ENCODE peak calls at places on chromosomes 3 and 15, in five cellular contexts. A is right lobe of liver, L is PC-9, U is HepG2, C is nephron progenitor cell. W is an unnamed sample.

GRCh38 chr15:54017911-54018310 is 39.7 kb downstream of the UNC13C start:
- DNase-seq in C (no peak), A (no peak), L (no peak), U (no peak), W (no peak)

GRCh38 chr3:59968510-59968909 is 918.7 kb upstream of the CFAP20DC start:
- DNase-seq in C (no peak), L (no peak), U (no peak), A (no peak), W (no peak)

GRCh38 chr3:14725564-14726420 is 50.9 kb downstream of the C3orf20 start:
- DNase-seq in U (no peak), C (peak), L (no peak), A (no peak), W (no peak)

GRCh38 chr15:70704731-70705130 is 58.6 kb downstream of the UACA start:
- DNase-seq in U (no peak), L (no peak), A (no peak), C (no peak), W (no peak)

GRCh38 chr15:65209701-65210643 is 1.3 kb downstream of the CILP start:
- DNase-seq in C (no peak), U (no peak), L (peak), A (no peak), W (no peak)

GRCh38 chr3:114839476-114839875 is 307.6 kb downstream of the ZBTB20 start:
- DNase-seq in A (no peak), U (no peak), L (no peak), C (no peak), W (no peak)

GRCh38 chr3:13078158-13078905 is 5.1 kb upstream of the IQSEC1 start:
- DNase-seq in A (no peak), C (no peak), U (no peak), L (no peak), W (no peak)

GRCh38 chr15:82807920-82808633 is 1.4 kb upstream of the WHAMM start:
- DNase-seq in C (no peak), A (no peak), U (no peak), L (peak), W (no peak)

GRCh38 chr15:52651114-52651513 is 28.1 kb downstream of the ATOSA start:
- DNase-seq in A (no peak), C (no peak), L (no peak), U (no peak), W (no peak)

GRCh38 chr3:65575376-65575840 is 463.3 kb downstream of the MAGI1 start:
- DNase-seq in C (no peak), L (no peak), U (peak), A (no peak), W (no peak)

GRCh38 chr3:40313975-40314860 is 4.7 kb downstream of the EIF1B start:
- DNase-seq in A (no peak), C (no peak), U (peak), L (no peak), W (no peak)

GRCh38 chr15:77507151-77507847 is 86.6 kb downstream of the HMG20A start:
- DNase-seq in U (no peak), L (peak), A (no peak), C (no peak), W (no peak)

GRCh38 chr3:76724075-76724474 is 315.8 kb upstream of the ROBO2 start:
- DNase-seq in L (no peak), A (no peak), U (no peak), C (no peak), W (no peak)

GRCh38 chr3:126127452-126127851 is 43.5 kb upstream of the SLC41A3 start:
- DNase-seq in U (no peak), A (peak), C (no peak), L (no peak), W (no peak)

GRCh38 chr3:112647122-112647521 is 6.2 kb upstream of the CCDC80 start:
- DNase-seq in C (no peak), A (no peak), L (peak), U (peak), W (no peak)

GRCh38 chr15:31457161-31457560 is 130.5 kb downstream of the KLF13 start:
- DNase-seq in A (no peak), L (no peak), C (no peak), U (no peak), W (no peak)

GRCh38 chr3:18389108-18389733 is 35.9 kb downstream of the SATB1 start:
- DNase-seq in U (peak), A (no peak), L (peak), C (peak), W (no peak)

GRCh38 chr3:119187266-119187665 is 13.9 kb downstream of the UPK1B start:
- DNase-seq in A (no peak), C (no peak), L (no peak), U (no peak), W (no peak)

GRCh38 chr3:55282994-55283393 is 204.1 kb downstream of the WNT5A start:
- DNase-seq in U (no peak), A (no peak), C (peak), L (no peak), W (no peak)

GRCh38 chr3:137116619-137117018 is 158.8 kb downstream of the IL20RB start:
- DNase-seq in C (no peak), L (no peak), A (no peak), U (no peak), W (no peak)

GRCh38 chr3:137121704-137122314 is 164.0 kb downstream of the IL20RB start:
- DNase-seq in U (peak), A (peak), C (peak), L (peak), W (no peak)
- TF ChIP-seq CTCF in U (peak), A (peak), C (peak), L (peak), W (peak)

DNA sequence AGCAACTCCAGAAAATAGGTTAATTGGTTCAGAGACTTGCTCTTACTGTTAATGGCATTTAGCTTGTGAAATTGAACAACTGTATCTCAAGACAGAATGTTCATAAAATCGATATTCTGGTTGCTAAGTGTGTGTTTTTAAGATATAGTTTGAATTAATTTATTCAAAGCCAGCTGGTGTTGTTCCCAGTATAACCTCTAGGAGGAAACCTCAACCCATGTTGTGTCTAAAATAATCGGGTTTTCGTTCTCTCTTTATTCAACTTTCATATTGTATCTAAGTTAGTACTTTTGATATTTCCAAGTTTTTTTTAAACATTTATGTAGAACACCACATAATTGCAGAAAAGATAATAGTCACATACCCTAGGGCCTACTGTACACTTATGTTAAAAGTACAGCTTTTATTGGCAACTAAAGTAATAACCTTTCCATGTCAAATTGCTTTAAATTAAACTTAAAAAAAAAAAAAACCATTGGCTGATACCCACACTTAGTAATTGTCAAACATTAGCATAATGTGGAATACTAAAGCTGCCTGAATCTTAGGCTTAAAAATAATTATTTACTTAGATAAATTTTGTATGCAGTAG is 90.9 kb downstream of the SAMMSON start:
- DNase-seq in U (no peak), C (no peak), L (no peak), A (no peak), W (no peak)
- TF ChIP-seq CTCF in U (no peak), C (peak), L (peak), A (peak), W (peak)

GRCh38 chr3:149480326-149481017 is 6.0 kb downstream of the TM4SF4 start:
- DNase-seq in C (peak), L (peak), U (peak), A (peak), W (peak)
- TF ChIP-seq CTCF in C (peak), L (peak), U (peak), A (peak), W (peak)

GRCh38 chr3:73563896-73564582 is 60.7 kb downstream of the PDZRN3 start:
- DNase-seq in A (no peak), U (no peak), L (no peak), C (no peak), W (no peak)

GRCh38 chr3:73569246-73569760 is 55.4 kb downstream of the PDZRN3 start:
- DNase-seq in U (no peak), A (no peak), C (no peak), L (no peak), W (no peak)

GRCh38 chr3:73572371-73572770 is 52.4 kb downstream of the PDZRN3 start:
- DNase-seq in A (no peak), U (no peak), C (peak), L (no peak), W (no peak)

GRCh38 chr3:73571238-73571741 is 53.5 kb downstream of the PDZRN3 start:
- DNase-seq in U (peak), L (no peak), A (no peak), C (peak), W (no peak)

DNA sequence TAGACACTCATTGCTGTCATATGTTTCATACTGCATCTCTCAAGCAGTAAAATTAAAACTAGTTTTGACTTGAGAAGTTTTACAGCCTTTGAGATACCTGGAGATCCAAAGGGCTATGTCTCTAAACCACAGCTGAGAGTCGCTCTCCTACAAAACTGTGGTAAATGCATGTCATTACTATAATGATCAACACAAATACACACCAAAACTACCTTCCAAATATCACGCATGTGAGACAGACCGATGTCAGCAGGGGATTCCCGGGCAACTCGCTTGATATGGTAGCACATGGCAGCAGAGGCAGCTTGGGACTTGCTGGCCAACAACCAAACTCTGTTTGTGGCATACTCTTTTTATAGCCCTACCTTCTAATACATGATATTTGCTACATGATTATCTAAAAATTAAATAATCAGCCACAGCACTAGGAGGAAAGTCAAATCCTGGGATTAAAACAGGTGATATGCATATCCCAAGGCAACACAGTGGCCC is 56.3 kb downstream of the PDZRN3 start:
- DNase-seq in C (no peak), U (no peak), A (no peak), L (no peak), W (no peak)
- TF ChIP-seq CTCF in C (no peak), U (no peak), A (no peak), L (no peak), W (no peak)

GRCh38 chr3:20250786-20251185 is 64.8 kb upstream of the SGO1 start:
- DNase-seq in L (no peak), U (no peak), C (no peak), A (no peak), W (no peak)

GRCh38 chr3:20246662-20247061 is 60.7 kb upstream of the SGO1 start:
- DNase-seq in L (no peak), A (no peak), C (no peak), U (no peak), W (no peak)

GRCh38 chr3:20240154-20240883 is 54.3 kb upstream of the SGO1 start:
- DNase-seq in A (no peak), L (no peak), U (no peak), C (no peak), W (no peak)

GRCh38 chr3:20250314-20250713 is 64.3 kb upstream of the SGO1 start:
- DNase-seq in C (no peak), A (no peak), U (no peak), L (no peak), W (no peak)

GRCh38 chr3:20245781-20246180 is 59.8 kb upstream of the SGO1 start:
- DNase-seq in A (no peak), C (no peak), U (no peak), L (no peak), W (no peak)
- TF ChIP-seq CTCF in A (no peak), C (no peak), U (no peak), L (peak), W (no peak)

DNA sequence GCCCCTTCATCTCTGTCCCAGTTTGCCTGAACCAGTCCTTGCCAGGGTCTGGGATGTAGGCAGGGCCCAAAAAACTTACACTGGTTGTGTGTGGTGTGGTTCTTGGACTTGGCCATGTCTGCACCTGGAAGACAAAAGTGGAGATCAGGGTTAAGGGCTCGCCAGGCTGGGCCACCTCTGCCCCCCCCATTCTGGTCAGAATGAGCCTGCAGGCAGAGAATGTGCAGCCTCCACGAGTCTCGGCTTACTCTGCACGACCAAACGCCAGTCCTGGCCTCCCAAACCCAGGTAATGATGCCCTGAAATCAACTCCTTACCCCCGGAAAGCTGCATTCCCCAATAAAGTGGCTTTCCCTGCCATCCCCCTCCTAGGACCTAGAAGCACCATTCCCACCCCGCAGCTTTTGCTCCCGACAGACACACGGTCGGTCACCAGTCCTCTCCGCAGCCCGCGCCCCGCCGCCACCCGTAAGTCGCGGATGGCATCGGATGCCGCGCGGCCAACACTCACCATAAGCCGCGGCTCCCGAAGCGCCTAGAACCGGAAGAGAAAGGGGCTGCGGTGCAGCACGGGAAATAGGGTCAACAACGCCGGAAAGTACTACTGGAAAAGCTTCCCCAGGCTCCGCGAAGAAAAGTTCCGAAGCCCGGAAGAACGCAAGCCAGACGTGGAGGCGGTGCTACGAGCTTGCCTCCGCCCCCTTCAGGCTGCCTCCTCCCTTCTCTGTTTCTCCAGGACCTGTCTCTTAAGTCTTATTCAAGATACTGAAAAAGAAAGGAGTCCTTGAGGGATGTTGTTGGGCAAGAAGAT is at the start of gene RPL29:
- DNase-seq in A (peak), C (peak), U (peak), L (peak), W (peak)
- TF ChIP-seq CTCF in A (peak), C (no peak), U (peak), L (no peak), W (no peak)

GRCh38 chr3:186772281-186772885 is 11.0 kb upstream of the EIF4A2 start:
- DNase-seq in A (no peak), C (no peak), U (no peak), L (no peak), W (no peak)

GRCh38 chr3:186779204-186779603 is 4.2 kb upstream of the EIF4A2 start:
- DNase-seq in C (no peak), L (no peak), U (no peak), A (no peak), W (no peak)

GRCh38 chr3:186772886-186773417 is 10.4 kb upstream of the EIF4A2 start:
- DNase-seq in U (no peak), C (no peak), A (peak), L (no peak), W (no peak)

DNA sequence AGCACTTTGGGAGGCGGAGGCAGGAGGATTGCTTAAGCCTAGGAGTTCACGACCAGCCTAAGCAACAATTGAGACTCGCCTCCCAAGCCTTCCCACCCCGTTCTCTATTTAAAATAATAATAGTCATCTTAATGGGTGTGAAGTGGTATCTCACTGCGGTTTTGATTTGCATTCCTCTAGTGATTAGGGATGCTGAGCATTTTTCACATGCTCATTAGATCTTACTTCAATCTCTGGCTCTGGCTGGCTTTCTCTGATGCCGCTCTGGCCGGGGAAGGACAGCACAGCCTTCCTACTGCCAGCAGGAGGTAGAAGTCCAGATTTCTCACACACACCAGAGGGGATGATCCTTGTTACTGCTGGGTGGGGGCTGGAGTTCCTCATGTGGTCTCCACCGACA is 7.4 kb upstream of the EIF4A2 start:
- DNase-seq in A (no peak), C (no peak), U (peak), L (no peak), W (no peak)
- TF ChIP-seq CTCF in A (no peak), C (no peak), U (peak), L (no peak), W (no peak)